ENCODE peak calls at places on chromosomes 4 and X, in five cellular contexts. D, N, Y, A and U are unnamed samples.

GRCh38 chr4:42302348-42302747 is 94.9 kb upstream of the SHISA3 start:
- DNase-seq in N (peak), D (peak), A (no peak), Y (peak), U (no peak)

GRCh38 chrX:39477438-39478120 is 620.2 kb downstream of the BCOR start:
- DNase-seq in N (peak), A (no peak), D (no peak), Y (peak), U (no peak)

GRCh38 chr4:159010563-159011260 is 92.2 kb upstream of the RAPGEF2 start:
- DNase-seq in D (peak), Y (peak), A (no peak), N (no peak), U (no peak)

GRCh38 chr4:76539979-76540378 is 105.0 kb downstream of the SHROOM3 start:
- DNase-seq in A (no peak), D (peak), N (no peak), Y (no peak), U (no peak)

GRCh38 chrX:77899081-77899828 is at the start of gene COX7B:
- DNase-seq in Y (peak), A (peak), D (peak), N (peak), U (peak)

GRCh38 chr4:37970702-37971101 is 10.5 kb downstream of the PTTG2 start:
- DNase-seq in Y (no peak), N (peak), A (peak), D (peak), U (no peak)

GRCh38 chr4:141571368-141571767 is 65.0 kb upstream of the IL15 start:
- DNase-seq in Y (no peak), N (no peak), D (peak), A (no peak), U (no peak)

GRCh38 chr4:114458728-114459127 is 139.9 kb upstream of the UGT8 start:
- DNase-seq in A (no peak), D (no peak), N (no peak), Y (no peak), U (no peak)

GRCh38 chr4:122739174-122739573 is 6.7 kb downstream of the BBS12 start:
- DNase-seq in A (no peak), N (no peak), Y (no peak), D (peak), U (no peak)

GRCh38 chrX:23841847-23842522 is 59.0 kb downstream of the SAT1 start:
- DNase-seq in D (no peak), Y (no peak), N (no peak), A (no peak), U (no peak)

GRCh38 chr4:143241892-143242291 is 57.2 kb downstream of the USP38 start:
- DNase-seq in D (peak), A (no peak), N (no peak), Y (no peak), U (no peak)

GRCh38 chr4:145825255-145825654 is 113.4 kb downstream of the ZNF827 start:
- DNase-seq in Y (no peak), N (no peak), D (no peak), A (no peak), U (no peak)

GRCh38 chrX:65752294-65752693 is 84.8 kb downstream of the MSN start:
- DNase-seq in A (no peak), D (no peak), N (no peak), Y (no peak), U (no peak)

GRCh38 chr4:156378053-156378665 is 424.5 kb upstream of the CTSO start:
- DNase-seq in D (peak), N (peak), A (no peak), Y (peak), U (no peak)

GRCh38 chr4:3111461-3111860 is 37.0 kb downstream of the HTT start:
- DNase-seq in A (no peak), N (no peak), D (peak), Y (no peak), U (no peak)

GRCh38 chr4:97984545-97985131 is 158.6 kb downstream of the STPG2 start:
- DNase-seq in A (no peak), Y (no peak), N (no peak), D (peak), U (no peak)

GRCh38 chr4:140243345-140243753 is 89.4 kb upstream of the MAML3 start:
- DNase-seq in Y (peak), N (peak), A (no peak), D (no peak), U (peak)

GRCh38 chr4:75745721-75746199 is 21.4 kb downstream of the USO1 start:
- DNase-seq in N (peak), D (no peak), A (no peak), Y (no peak), U (no peak)

GRCh38 chrX:41313419-41313818 is 20.5 kb upstream of the DDX3X start:
- DNase-seq in N (no peak), D (peak), Y (no peak), A (no peak), U (no peak)

GRCh38 chr4:126708716-126709115 is 924.0 kb upstream of the INTU start:
- DNase-seq in N (no peak), Y (no peak), A (no peak), D (peak), U (no peak)